ENCODE peak calls at places on chromosomes 12 and 14, in ten cellular contexts. E is activated CD4-positive, alpha-beta T cell treated with anti-CD3 and anti-CD28 coated beads, Interleukin-2, amount 10 ng/mL, durations not matched to agents 7 days and 5 days; C is AG09309; T is 8988T; L is stimulated activated CD8-positive, alpha-beta memory T cell treated with anti-CD3 and anti-CD28 coated beads, Interleukin-15, amount 100 ng/mL, for 4 hours; D is NCI-H2081; B is iPS-NIHi11; O is left colon; V is ELF-1; U is neural progenitor cell. J is an unnamed sample.

GRCh38 chr14:81396108-81396507 is 4.0 kb downstream of the STON2 start:
- DNase-seq in B (no peak), C (no peak), D (no peak), O (no peak), L (no peak), V (no peak), E (no peak), U (no peak), T (no peak), J (no peak)

GRCh38 chr14:92511472-92512247 is 1.9 kb upstream of the RIN3 start:
- DNase-seq in B (peak; percentile 35), U (no peak), E (no peak), O (peak; percentile 71), L (no peak), C (peak; percentile 91), T (peak; percentile 93), V (peak; percentile 48), D (no peak), J (no peak)

GRCh38 chr12:26938660-26939185 is 453 bp downstream of the FGFR1OP2 start:
- DNase-seq in E (peak; percentile 29), U (no peak), B (no peak), D (peak; percentile 51), O (peak; percentile 30), T (no peak), C (no peak), L (no peak), V (no peak), J (no peak)

GRCh38 chr12:132250707-132251106 is 78.7 kb downstream of the GALNT9 start:
- DNase-seq in C (no peak), E (no peak), U (no peak), T (no peak), B (no peak), D (no peak), V (no peak), L (no peak), O (no peak), J (no peak)

GRCh38 chr12:70290126-70290525 is 46.9 kb downstream of the CNOT2 start:
- DNase-seq in O (no peak), D (no peak), U (peak; percentile 4), T (no peak), B (no peak), L (no peak), C (no peak), E (no peak), V (no peak), J (no peak)

GRCh38 chr14:69313176-69313575 is 53.2 kb downstream of the GALNT16 start:
- DNase-seq in O (no peak), U (no peak), D (no peak), C (no peak), V (no peak), L (no peak), T (no peak), B (no peak), E (no peak), J (no peak)

GRCh38 chr12:122944588-122944987 is 21.7 kb downstream of the ABCB9 start:
- DNase-seq in E (no peak), O (no peak), V (no peak), B (no peak), D (no peak), C (no peak), T (no peak), L (no peak), U (no peak), J (no peak)

GRCh38 chr14:91144425-91145145 is 30.7 kb downstream of the DGLUCY start:
- DNase-seq in E (no peak), O (no peak), B (no peak), D (no peak), C (no peak), U (peak; percentile 27), T (no peak), L (no peak), V (no peak), J (no peak)

GRCh38 chr12:50925920-50926319 is 26.4 kb upstream of the HIGD1C start:
- DNase-seq in V (no peak), D (no peak), O (no peak), U (no peak), E (no peak), B (no peak), C (no peak), L (no peak), T (no peak), J (no peak)

GRCh38 chr12:109738209-109738608 is 24.6 kb downstream of the FAM222A start:
- DNase-seq in L (no peak), D (no peak), U (no peak), B (no peak), C (no peak), V (no peak), E (no peak), O (peak; percentile 6), T (no peak), J (no peak)

GRCh38 chr12:24991209-24992049 is 42.5 kb upstream of the BCAT1 start:
- DNase-seq in O (no peak), D (peak; percentile 57), V (no peak), E (peak; percentile 41), U (peak; percentile 62), C (peak; percentile 16), B (peak; percentile 55), T (peak; percentile 13), L (no peak), J (no peak)

GRCh38 chr12:67998379-67998778 is 9.1 kb downstream of the IFNG-AS1 start:
- DNase-seq in O (no peak), L (no peak), U (no peak), C (no peak), V (no peak), B (no peak), E (no peak), T (no peak), D (no peak), J (no peak)

GRCh38 chr12:124581299-124581698 is 13.9 kb upstream of the NCOR2 start:
- DNase-seq in L (no peak), C (no peak), V (no peak), T (no peak), U (no peak), D (no peak), B (no peak), E (no peak), O (no peak), J (no peak)

GRCh38 chr12:13794706-13795105 is 186.7 kb downstream of the GRIN2B start:
- DNase-seq in E (no peak), O (no peak), D (no peak), C (no peak), U (no peak), L (no peak), V (no peak), T (no peak), B (no peak), J (no peak)

GRCh38 chr14:57179273-57179672 is 89.4 kb downstream of the EXOC5 start:
- DNase-seq in C (no peak), O (no peak), T (no peak), E (no peak), L (no peak), V (no peak), U (peak; percentile 11), D (no peak), B (no peak), J (no peak)

GRCh38 chr14:60720962-60721330 is 3.2 kb downstream of the SIX4 start:
- DNase-seq in O (no peak), L (no peak), T (peak; percentile 20), E (no peak), U (peak; percentile 30), B (no peak), V (no peak), D (no peak), C (no peak), J (no peak)

J was measured in esophagus squamous epithelium.